ENCODE peak calls at places on chromosomes 13 and 19, in five cellular contexts. L is activated CD8-positive, alpha-beta memory T cell treated with anti-CD3 and anti-CD28 coated beads for 1 hour; B is fibroblast of the conjunctiva; W is stimulated activated CD4-positive, alpha-beta T cell treated with anti-CD3 and anti-CD28 coated beads, TNF-alpha, amount 100 ng/mL, for 48 hours; Y is cardiac muscle cell. V is an unnamed sample.

GRCh38 chr13:28451482-28452217 is 43.3 kb downstream of the FLT1 start:
- DNase-seq in L (no peak), B (peak), W (no peak), Y (peak), V (no peak)

GRCh38 chr19:40578442-40578908 is 1.8 kb downstream of the SHKBP1 start:
- DNase-seq in L (no peak), B (no peak), W (no peak), Y (peak), V (no peak)

GRCh38 chr13:99383511-99383921 is 76.3 kb upstream of the GPR183 start:
- DNase-seq in L (no peak), B (no peak), W (no peak), Y (no peak), V (no peak)

GRCh38 chr13:97120976-97121375 is 101.2 kb upstream of the MBNL2 start:
- DNase-seq in L (no peak), B (no peak), W (no peak), Y (no peak), V (no peak)

GRCh38 chr19:19274716-19275115 is 1.6 kb upstream of the TM6SF2 start:
- DNase-seq in L (no peak), B (no peak), W (no peak), Y (no peak), V (no peak)

GRCh38 chr19:3821857-3822364 is 35.7 kb upstream of the MATK start:
- DNase-seq in L (peak), B (no peak), W (peak), Y (peak), V (no peak)

GRCh38 chr19:38644719-38645118 is 2.7 kb upstream of the ACTN4 start:
- DNase-seq in L (no peak), B (no peak), W (no peak), Y (no peak), V (no peak)

GRCh38 chr13:99796175-99796819 is 175.3 kb downstream of the ZIC5 start:
- DNase-seq in L (no peak), B (no peak), W (peak), Y (peak), V (no peak)

GRCh38 chr19:35937345-35938281 is 1.4 kb downstream of the LRFN3 start:
- DNase-seq in L (no peak), B (no peak), W (no peak), Y (no peak), V (no peak)

GRCh38 chr19:2376784-2377519 is 16.9 kb downstream of the TMPRSS9 start:
- DNase-seq in L (no peak), B (no peak), W (no peak), Y (no peak), V (no peak)

GRCh38 chr13:68304287-68304893 is 1074.3 kb upstream of the PCDH9 start:
- DNase-seq in L (no peak), B (peak), W (no peak), Y (peak), V (no peak)

GRCh38 chr19:18284710-18285430 is 3.4 kb upstream of the JUND start:
- DNase-seq in L (no peak), B (no peak), W (no peak), Y (no peak), V (no peak)

GRCh38 chr19:4267101-4267900 is 11.8 kb upstream of the SHD start:
- DNase-seq in L (peak), B (peak), W (peak), Y (peak), V (no peak)

GRCh38 chr19:57815247-57816075 is 748 bp upstream of the ZNF552 start:
- DNase-seq in L (no peak), B (no peak), W (no peak), Y (no peak), V (no peak)

GRCh38 chr13:109427148-109427547 is 359.2 kb downstream of the IRS2 start:
- DNase-seq in L (no peak), B (no peak), W (no peak), Y (no peak), V (no peak)

GRCh38 chr19:49546825-49547565 is 19.2 kb downstream of the RCN3 start:
- DNase-seq in L (no peak), B (peak), W (no peak), Y (peak), V (no peak)

GRCh38 chr19:14433454-14434156 is 499 bp downstream of the PKN1 start:
- DNase-seq in L (peak), B (no peak), W (no peak), Y (no peak), V (no peak)

GRCh38 chr13:111668451-111668850 is 348.0 kb downstream of the TEX29 start:
- DNase-seq in L (no peak), B (no peak), W (no peak), Y (no peak), V (no peak)

GRCh38 chr19:29510701-29511265 is 15.0 kb upstream of the VSTM2B start:
- DNase-seq in L (no peak), B (no peak), W (no peak), Y (no peak), V (no peak)

GRCh38 chr13:48161530-48162179 is 66.8 kb upstream of the MED4 start:
- DNase-seq in L (no peak), B (no peak), W (no peak), Y (no peak), V (no peak)

GRCh38 chr19:4183967-4184717 is 1.7 kb downstream of the ANKRD24 start:
- DNase-seq in L (no peak), B (no peak), W (no peak), Y (no peak), V (no peak)

GRCh38 chr13:112845511-112846144 is 123.4 kb upstream of the MCF2L start:
- DNase-seq in L (no peak), B (no peak), W (no peak), Y (no peak), V (no peak)

GRCh38 chr13:26299168-26299788 is 45.3 kb downstream of the CDK8 start:
- DNase-seq in L (no peak), B (no peak), W (no peak), Y (peak), V (no peak)

GRCh38 chr19:12668937-12669271 is 2.3 kb downstream of the WDR83 start:
- DNase-seq in L (peak), B (peak), W (peak), Y (peak), V (no peak)

GRCh38 chr19:19010551-19010950 is 22.8 kb downstream of the SUGP2 start:
- DNase-seq in L (no peak), B (no peak), W (no peak), Y (no peak), V (no peak)

GRCh38 chr13:79496188-79496587 is 15.2 kb downstream of the NDFIP2 start:
- DNase-seq in L (no peak), B (no peak), W (no peak), Y (no peak), V (no peak)

GRCh38 chr19:10471909-10472308 is 31.2 kb downstream of the KEAP1 start:
- DNase-seq in L (no peak), B (no peak), W (no peak), Y (peak), V (no peak)

GRCh38 chr19:15623711-15624318 is 8.8 kb downstream of the CYP4F8 start:
- DNase-seq in L (no peak), B (no peak), W (no peak), Y (no peak), V (no peak)

GRCh38 chr13:96540656-96541055 is 450.7 kb downstream of the HS6ST3 start:
- DNase-seq in L (no peak), B (no peak), W (no peak), Y (no peak), V (no peak)

GRCh38 chr13:19658831-19659230 is 25.4 kb downstream of the MPHOSPH8 start:
- DNase-seq in L (no peak), B (no peak), W (no peak), Y (no peak), V (no peak)

GRCh38 chr19:1468274-1469199 is 10.5 kb downstream of the C19orf25 start:
- DNase-seq in L (no peak), B (no peak), W (no peak), Y (no peak), V (no peak)

GRCh38 chr19:58407658-58408151 is 744 bp upstream of the ZNF584 start:
- DNase-seq in L (no peak), B (no peak), W (no peak), Y (no peak), V (no peak)

GRCh38 chr19:50214699-50215543 is 11.5 kb downstream of the MYH14 start:
- DNase-seq in L (no peak), B (no peak), W (no peak), Y (no peak), V (no peak)

GRCh38 chr19:14795078-14795721 is 16.8 kb upstream of the ADGRE2 start:
- DNase-seq in L (no peak), B (no peak), W (no peak), Y (no peak), V (no peak)

GRCh38 chr13:113857531-113858195 is 6.2 kb downstream of the GAS6 start:
- DNase-seq in L (no peak), B (no peak), W (no peak), Y (no peak), V (no peak)

GRCh38 chr19:42295831-42296525 is 6.0 kb upstream of the PRR19 start:
- DNase-seq in L (peak), B (no peak), W (peak), Y (peak), V (peak)

GRCh38 chr13:56561327-56561726 is 579.4 kb upstream of the PRR20A start:
- DNase-seq in L (no peak), B (no peak), W (no peak), Y (no peak), V (no peak)

GRCh38 chr19:9934132-9934950 is 2.0 kb downstream of the OLFM2 start:
- DNase-seq in L (peak), B (peak), W (peak), Y (peak), V (peak)